ENCODE peak calls at places on chromosome 11, in nine cellular contexts. One of them, this sample, is unnamed.

GRCh38 chr11:119028346-119029068 is 2.2 kb downstream of the SLC37A4 start:
- DNase-seq in occipital lobe: no peak
- DNase-seq in uterus: no peak
- DNase-seq in endothelial cell: no peak
- DNase-seq in Caki2: no peak
- DNase-seq in NCI-H524: no peak
- DNase-seq in T-helper 1 cell: no peak
- DNase-seq in NCI-H1092 treated with DMSO at 0.1 percent for 48 hours: no peak
- DNase-seq in left ventricle myocardium superior: no peak
- DNase-seq in this sample: no peak

GRCh38 chr11:11313426-11313825 is 39.6 kb downstream of the CSNK2A3 start:
- DNase-seq in occipital lobe: no peak
- DNase-seq in uterus: no peak
- DNase-seq in endothelial cell: no peak
- DNase-seq in Caki2: no peak
- DNase-seq in NCI-H524: no peak
- DNase-seq in T-helper 1 cell: no peak
- DNase-seq in NCI-H1092 treated with DMSO at 0.1 percent for 48 hours: no peak
- DNase-seq in left ventricle myocardium superior: no peak
- DNase-seq in this sample: no peak

GRCh38 chr11:77747381-77747969 is 73.0 kb downstream of the RSF1 start:
- DNase-seq in occipital lobe: no peak
- DNase-seq in uterus: no peak
- DNase-seq in endothelial cell: no peak
- DNase-seq in Caki2: no peak
- DNase-seq in NCI-H524: no peak
- DNase-seq in T-helper 1 cell: no peak
- DNase-seq in NCI-H1092 treated with DMSO at 0.1 percent for 48 hours: no peak
- DNase-seq in left ventricle myocardium superior: no peak
- DNase-seq in this sample: no peak

GRCh38 chr11:110373061-110373702 is 56.6 kb upstream of the FDX1 start:
- DNase-seq in occipital lobe: no peak
- DNase-seq in uterus: no peak
- DNase-seq in endothelial cell: no peak
- DNase-seq in Caki2: no peak
- DNase-seq in NCI-H524: no peak
- DNase-seq in T-helper 1 cell: peak
- DNase-seq in NCI-H1092 treated with DMSO at 0.1 percent for 48 hours: no peak
- DNase-seq in left ventricle myocardium superior: no peak
- DNase-seq in this sample: no peak

GRCh38 chr11:75814369-75814685 is 683 bp upstream of the UVRAG start:
- DNase-seq in occipital lobe: no peak
- DNase-seq in uterus: no peak
- DNase-seq in endothelial cell: no peak
- DNase-seq in Caki2: no peak
- DNase-seq in NCI-H524: no peak
- DNase-seq in T-helper 1 cell: no peak
- DNase-seq in NCI-H1092 treated with DMSO at 0.1 percent for 48 hours: no peak
- DNase-seq in left ventricle myocardium superior: no peak
- DNase-seq in this sample: no peak

GRCh38 chr11:10498022-10498400 is 42.9 kb downstream of the AMPD3 start:
- DNase-seq in occipital lobe: no peak
- DNase-seq in uterus: no peak
- DNase-seq in endothelial cell: no peak
- DNase-seq in Caki2: no peak
- DNase-seq in NCI-H524: no peak
- DNase-seq in T-helper 1 cell: no peak
- DNase-seq in NCI-H1092 treated with DMSO at 0.1 percent for 48 hours: no peak
- DNase-seq in left ventricle myocardium superior: no peak
- DNase-seq in this sample: no peak

GRCh38 chr11:122101625-122102291 is 14.3 kb downstream of the BLID start:
- DNase-seq in occipital lobe: peak
- DNase-seq in uterus: peak
- DNase-seq in endothelial cell: peak
- DNase-seq in Caki2: no peak
- DNase-seq in NCI-H524: peak
- DNase-seq in T-helper 1 cell: no peak
- DNase-seq in NCI-H1092 treated with DMSO at 0.1 percent for 48 hours: peak
- DNase-seq in left ventricle myocardium superior: peak
- DNase-seq in this sample: no peak

GRCh38 chr11:64224151-64224890 is 1.7 kb downstream of the TRPT1 start:
- DNase-seq in occipital lobe: no peak
- DNase-seq in uterus: no peak
- DNase-seq in endothelial cell: no peak
- DNase-seq in Caki2: no peak
- DNase-seq in NCI-H524: no peak
- DNase-seq in T-helper 1 cell: no peak
- DNase-seq in NCI-H1092 treated with DMSO at 0.1 percent for 48 hours: no peak
- DNase-seq in left ventricle myocardium superior: no peak
- DNase-seq in this sample: no peak

GRCh38 chr11:128517457-128518230 is 69.7 kb downstream of the ETS1 start:
- DNase-seq in occipital lobe: no peak
- DNase-seq in uterus: no peak
- DNase-seq in endothelial cell: no peak
- DNase-seq in Caki2: peak
- DNase-seq in NCI-H524: no peak
- DNase-seq in T-helper 1 cell: no peak
- DNase-seq in NCI-H1092 treated with DMSO at 0.1 percent for 48 hours: no peak
- DNase-seq in left ventricle myocardium superior: no peak
- DNase-seq in this sample: no peak

GRCh38 chr11:63889344-63889743 is 27.6 kb downstream of the RCOR2 start:
- DNase-seq in occipital lobe: no peak
- DNase-seq in uterus: no peak
- DNase-seq in endothelial cell: no peak
- DNase-seq in Caki2: no peak
- DNase-seq in NCI-H524: no peak
- DNase-seq in T-helper 1 cell: no peak
- DNase-seq in NCI-H1092 treated with DMSO at 0.1 percent for 48 hours: no peak
- DNase-seq in left ventricle myocardium superior: no peak
- DNase-seq in this sample: no peak

GRCh38 chr11:2096001-2096918 is 42.9 kb downstream of the IGF2 start:
- DNase-seq in occipital lobe: no peak
- DNase-seq in uterus: no peak
- DNase-seq in endothelial cell: no peak
- DNase-seq in Caki2: no peak
- DNase-seq in NCI-H524: no peak
- DNase-seq in T-helper 1 cell: no peak
- DNase-seq in NCI-H1092 treated with DMSO at 0.1 percent for 48 hours: no peak
- DNase-seq in left ventricle myocardium superior: no peak
- DNase-seq in this sample: no peak

GRCh38 chr11:63567044-63567840 is 4.1 kb upstream of the PLAAT2 start:
- DNase-seq in occipital lobe: no peak
- DNase-seq in uterus: no peak
- DNase-seq in endothelial cell: no peak
- DNase-seq in Caki2: peak
- DNase-seq in NCI-H524: no peak
- DNase-seq in T-helper 1 cell: peak
- DNase-seq in NCI-H1092 treated with DMSO at 0.1 percent for 48 hours: peak
- DNase-seq in left ventricle myocardium superior: no peak
- DNase-seq in this sample: peak

GRCh38 chr11:123690490-123690889 is 36.1 kb upstream of the SCN3B start:
- DNase-seq in occipital lobe: no peak
- DNase-seq in uterus: no peak
- DNase-seq in endothelial cell: no peak
- DNase-seq in Caki2: no peak
- DNase-seq in NCI-H524: no peak
- DNase-seq in T-helper 1 cell: no peak
- DNase-seq in NCI-H1092 treated with DMSO at 0.1 percent for 48 hours: no peak
- DNase-seq in left ventricle myocardium superior: no peak
- DNase-seq in this sample: no peak

GRCh38 chr11:119236490-119236889 is 30.4 kb downstream of the CBL start:
- DNase-seq in occipital lobe: no peak
- DNase-seq in uterus: no peak
- DNase-seq in endothelial cell: no peak
- DNase-seq in Caki2: no peak
- DNase-seq in NCI-H524: no peak
- DNase-seq in T-helper 1 cell: peak
- DNase-seq in NCI-H1092 treated with DMSO at 0.1 percent for 48 hours: no peak
- DNase-seq in left ventricle myocardium superior: no peak
- DNase-seq in this sample: no peak

GRCh38 chr11:12149672-12150225 is 39.4 kb downstream of the MICAL2 start:
- DNase-seq in occipital lobe: peak
- DNase-seq in uterus: no peak
- DNase-seq in endothelial cell: no peak
- DNase-seq in Caki2: no peak
- DNase-seq in NCI-H524: no peak
- DNase-seq in T-helper 1 cell: peak
- DNase-seq in NCI-H1092 treated with DMSO at 0.1 percent for 48 hours: no peak
- DNase-seq in left ventricle myocardium superior: no peak
- DNase-seq in this sample: no peak